ENCODE peak calls at places on chromosomes 12 and 14, in four cellular contexts. R, F, A and P are unnamed samples. For H3K27me3, the result is how much of the 10 kb centered on the place peaks cover.

GRCh38 chr12:25151476-25151875 is 43.5 kb downstream of the DNAI7 start:
- DNase-seq in R (no peak), F (no peak), A (no peak), P (peak)

GRCh38 chr14:59631237-59631636 is 54.6 kb upstream of the CCDC175 start:
- DNase-seq in R (no peak), F (peak), A (peak), P (no peak)

GRCh38 chr12:2339022-2339431 is 286.2 kb downstream of the CACNA1C start:
- DNase-seq in R (no peak), F (no peak), A (no peak), P (peak)

GRCh38 chr12:113462880-113463745 is 8.6 kb downstream of the LHX5 start:
- DNase-seq in R (no peak), F (no peak), A (no peak), P (no peak)

GRCh38 chr12:2624543-2625266 is 170.1 kb upstream of the FKBP4 start:
- DNase-seq in R (peak), F (no peak), A (peak), P (no peak)

GRCh38 chr12:116687888-116688287 is 50.0 kb downstream of the SPRING1 start:
- DNase-seq in R (peak), F (peak), A (peak), P (peak)

GRCh38 chr14:62015945-62016344 is 253.7 kb downstream of the SNAPC1 start:
- DNase-seq in R (no peak), F (no peak), A (no peak), P (no peak)

GRCh38 chr12:53205747-53206146 is 1.3 kb downstream of the ITGB7 start:
- DNase-seq in R (no peak), F (no peak), A (peak), P (no peak)

GRCh38 chr12:108511633-108512540 is 3.2 kb upstream of the FICD start:
- DNase-seq in R (peak), F (peak), A (peak), P (peak)

DNA sequence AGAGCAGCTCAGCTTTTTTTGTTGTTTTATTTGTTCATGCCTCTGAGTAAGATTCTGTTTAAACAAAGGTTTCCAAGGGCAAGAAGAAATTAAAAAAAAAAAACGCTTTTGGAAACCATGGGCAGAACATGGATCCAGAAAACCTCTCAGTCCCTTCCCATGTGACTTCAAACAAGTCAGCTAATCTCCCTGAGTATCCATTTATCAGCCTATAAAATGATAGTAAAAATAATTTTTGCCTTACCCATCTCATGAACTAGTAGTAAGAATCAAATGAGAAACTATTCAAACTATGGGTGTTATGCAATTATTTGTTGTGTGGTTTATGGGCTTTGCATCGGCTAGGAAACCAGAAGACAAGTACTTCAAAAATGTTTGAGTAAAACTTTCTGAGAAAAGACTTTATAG is 27.6 kb downstream of the KITLG start:
- DNase-seq in R (no peak), F (peak), A (no peak), P (no peak)
- TF ChIP-seq JUN in R (no peak), F (no peak), A (no peak), P (no peak)

DNA sequence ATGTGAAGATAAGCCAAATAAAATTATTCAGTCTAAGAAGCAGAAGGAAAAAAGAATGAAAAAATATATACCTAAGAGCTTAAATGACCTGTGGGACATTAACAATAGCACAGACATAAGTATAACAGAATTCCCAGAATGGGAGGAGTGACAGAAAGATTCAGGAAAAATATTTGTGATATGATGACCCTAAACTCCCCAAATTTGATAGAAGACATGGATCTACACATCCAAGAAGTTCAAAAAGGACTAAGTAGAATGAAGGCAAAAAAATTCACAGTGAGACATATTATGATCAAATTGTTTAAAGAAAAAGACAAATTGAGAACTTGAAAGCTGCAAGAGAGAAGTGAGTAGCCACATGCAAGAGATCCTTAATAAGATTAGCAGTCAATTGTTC is 211.4 kb upstream of the OR4E1 start:
- DNase-seq in R (no peak), F (no peak), A (no peak), P (no peak)
- H3K27me3 ChIP-seq in R (under half), F (under half), A (under half), P (under half)

GRCh38 chr12:120469450-120470149 is at the start of gene SRSF9:
- DNase-seq in R (peak), F (peak), A (peak), P (peak)
- TF ChIP-seq POLR2A in R (peak), F (peak), A (peak), P (peak)

GRCh38 chr12:94551810-94552209 is 92.1 kb upstream of the CEP83 start:
- DNase-seq in R (no peak), F (no peak), A (no peak), P (no peak)

GRCh38 chr12:94550964-94551363 is 91.3 kb upstream of the CEP83 start:
- DNase-seq in R (no peak), F (no peak), A (no peak), P (no peak)

DNA sequence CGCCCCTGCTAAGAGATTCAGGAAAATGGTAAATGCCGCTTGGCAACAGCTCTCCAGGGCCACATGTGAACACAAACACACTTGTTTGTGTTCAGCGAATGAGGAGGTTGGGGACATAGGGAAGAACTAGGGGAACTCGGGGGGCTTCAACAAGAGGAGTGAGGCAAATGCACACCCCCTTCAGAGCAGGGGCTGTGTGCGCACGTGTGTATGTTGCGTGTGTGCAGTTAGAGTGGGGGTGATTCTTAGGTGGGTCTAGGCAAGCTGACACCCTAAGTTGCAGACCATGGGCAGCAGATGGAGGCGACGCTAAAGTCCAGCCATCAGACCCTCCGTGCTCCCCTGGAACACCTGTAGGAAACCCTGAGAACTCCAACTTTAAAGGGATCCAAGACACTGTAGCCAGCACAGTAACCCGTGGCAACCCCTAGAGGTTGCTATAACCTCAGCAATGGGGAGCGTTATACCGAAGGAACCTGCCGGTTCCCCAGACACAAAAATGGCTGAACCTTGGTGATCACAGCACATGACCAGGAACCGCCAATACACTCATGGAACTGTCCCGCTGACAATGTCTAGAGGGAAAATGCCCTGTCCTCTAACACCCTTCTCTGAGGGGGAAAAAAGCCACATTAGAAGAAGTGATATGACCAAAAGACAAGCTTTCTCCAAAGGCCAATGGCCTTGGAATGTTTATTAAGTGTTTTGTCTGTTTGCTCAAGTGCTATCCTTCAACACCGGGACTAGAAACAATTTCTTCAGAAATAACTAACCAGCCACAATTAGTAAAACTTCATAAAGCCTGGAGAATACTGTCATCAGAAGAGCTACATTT is 86.5 kb upstream of the CEP83 start:
- DNase-seq in R (peak), F (peak), A (peak), P (peak)
- TF ChIP-seq JUN in R (no peak), F (no peak), A (no peak), P (peak)

DNA sequence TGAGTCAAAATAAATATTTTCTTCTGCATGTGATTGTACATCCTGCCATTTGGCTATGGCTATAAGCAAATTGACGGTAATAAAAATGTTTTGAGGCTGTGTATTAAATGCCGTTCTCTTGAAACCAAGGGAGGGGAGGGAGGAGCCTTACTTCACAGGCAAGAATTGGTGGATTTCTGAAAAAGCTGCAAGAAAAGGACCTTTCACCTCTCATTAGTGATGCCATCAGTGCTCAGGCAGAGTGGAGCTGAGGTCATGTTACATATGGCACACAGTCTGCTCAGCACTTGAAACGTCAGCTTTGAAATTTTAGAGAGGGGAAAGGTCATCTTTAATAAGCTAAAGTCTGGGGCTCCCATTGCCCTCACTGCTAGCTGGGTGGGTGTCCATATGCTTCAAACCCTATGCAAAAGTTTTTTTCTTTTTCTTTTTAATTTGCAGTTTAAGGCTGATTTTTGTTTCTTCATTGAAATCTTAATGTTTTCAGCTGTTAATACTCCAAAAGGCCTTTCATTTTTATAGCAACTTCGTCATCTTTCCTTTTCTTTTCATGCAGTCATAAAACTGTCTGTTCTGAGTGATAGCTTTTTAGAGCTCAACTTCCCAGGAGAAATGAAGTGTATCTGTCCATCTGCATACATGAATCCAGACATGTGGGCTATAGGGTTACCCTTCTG is 9.8 kb upstream of the SIX1 start:
- DNase-seq in R (no peak), F (peak), A (no peak), P (no peak)
- H3K27me3 ChIP-seq in R (under half), F (under half), A (under half), P (under half)

GRCh38 chr14:52950410-52950897 is 396 bp downstream of the FERMT2 start:
- DNase-seq in R (no peak), F (peak), A (no peak), P (peak)
- TF ChIP-seq POLR2A in R (peak), F (no peak), A (no peak), P (peak)